ENCODE peak calls at places on chromosome 7, in six cellular contexts. I is mammary epithelial cell, R is trophoblast cell, E is neural progenitor cell, O is MM.1S, Y is IMR-90. J is an unnamed sample.

GRCh38 chr7:93194368-93194767 is 31.9 kb downstream of the HEPACAM2 start:
- DNase-seq in Y (peak; percentile 86), E (no peak), I (peak; percentile 59), R (no peak), O (no peak), J (no peak)

GRCh38 chr7:50355817-50356178 is 51.3 kb downstream of the IKZF1 start:
- DNase-seq in O (no peak), I (no peak), E (no peak), R (no peak), Y (no peak), J (no peak)

GRCh38 chr7:46029111-46029704 is 108.1 kb upstream of the IGFBP3 start:
- DNase-seq in Y (no peak), O (peak; percentile 82), I (no peak), E (no peak), R (peak; percentile 92), J (no peak)

GRCh38 chr7:379456-380225 is 89.7 kb downstream of the FOXL3 start:
- DNase-seq in E (peak; percentile 64), Y (no peak), R (no peak), I (no peak), O (no peak), J (no peak)

GRCh38 chr7:44882899-44883298 is 2.4 kb downstream of the PURB start:
- DNase-seq in I (no peak), E (no peak), O (no peak), R (no peak), Y (peak; percentile 26), J (no peak)

GRCh38 chr7:158270856-158271413 is 316.7 kb downstream of the PTPRN2 start:
- DNase-seq in R (no peak), I (no peak), E (no peak), O (no peak), Y (no peak), J (no peak)

GRCh38 chr7:46486264-46487206 is 565.5 kb upstream of the IGFBP3 start:
- DNase-seq in I (peak; percentile 88), O (no peak), R (no peak), E (no peak), Y (peak; percentile 88), J (no peak)

GRCh38 chr7:96701258-96701657 is 8.4 kb downstream of the SEM1 start:
- DNase-seq in Y (no peak), I (no peak), E (peak; percentile 36), R (no peak), O (no peak), J (no peak)

GRCh38 chr7:98215561-98216495 is 4.6 kb downstream of the BHLHA15 start:
- DNase-seq in O (no peak), Y (no peak), E (no peak), R (peak; percentile 44), I (no peak), J (no peak)

GRCh38 chr7:112449353-112449752 is 907 bp upstream of the IFRD1 start:
- DNase-seq in I (peak; percentile 84), R (peak; percentile 78), E (no peak), Y (peak; percentile 47), O (no peak), J (peak; percentile 88)

GRCh38 chr7:80249619-80250305 is 115.1 kb downstream of the GNAI1 start:
- DNase-seq in Y (peak; percentile 29), I (no peak), R (peak; percentile 26), O (no peak), E (no peak), J (no peak)

GRCh38 chr7:19754521-19755116 is 18.8 kb downstream of the TMEM196 start:
- DNase-seq in R (peak; percentile 86), I (peak; percentile 27), Y (peak; percentile 12), O (peak; percentile 59), E (peak; percentile 15), J (no peak)

GRCh38 chr7:159040146-159040545 is 104.5 kb downstream of the VIPR2 start:
- DNase-seq in I (no peak), Y (no peak), O (no peak), R (no peak), E (no peak), J (no peak)

GRCh38 chr7:2523941-2524807 is 4.6 kb downstream of the LFNG start:
- DNase-seq in R (peak; percentile 78), O (peak; percentile 19), Y (peak; percentile 41), E (peak; percentile 98), I (peak; percentile 76), J (peak; percentile 97)

GRCh38 chr7:101950450-101951119 is 133.2 kb downstream of the CUX1 start:
- DNase-seq in I (no peak), Y (peak; percentile 78), O (no peak), R (peak; percentile 70), E (peak; percentile 35), J (no peak)

GRCh38 chr7:38858281-38858884 is 50.6 kb downstream of the VPS41 start:
- DNase-seq in I (peak; percentile 42), E (no peak), O (no peak), R (peak; percentile 75), Y (peak; percentile 81), J (peak; percentile 7)

GRCh38 chr7:139043823-139044812 is 8.3 kb upstream of the ZC3HAV1L start:
- DNase-seq in Y (peak; percentile 44), E (no peak), I (peak; percentile 9), R (peak; percentile 27), O (no peak), J (peak; percentile 88)

GRCh38 chr7:73954181-73954580 is 73.8 kb upstream of the ELN start:
- DNase-seq in O (no peak), Y (no peak), E (no peak), R (no peak), I (no peak), J (no peak)

GRCh38 chr7:117271566-117271965 is 51.3 kb downstream of the WNT2 start:
- DNase-seq in O (no peak), E (no peak), R (no peak), I (no peak), Y (no peak), J (no peak)

GRCh38 chr7:101118856-101119255 is 8.0 kb upstream of the SERPINE1 start:
- DNase-seq in Y (no peak), E (no peak), O (no peak), R (peak; percentile 89), I (no peak), J (no peak)

GRCh38 chr7:117019786-117020604 is 66.7 kb downstream of the ST7 start:
- DNase-seq in E (peak; percentile 96), R (peak; percentile 68), O (no peak), I (peak; percentile 92), Y (peak; percentile 97), J (no peak)

GRCh38 chr7:96658011-96658391 is 51.6 kb downstream of the SEM1 start:
- DNase-seq in O (no peak), E (no peak), Y (no peak), R (no peak), I (no peak), J (no peak)

GRCh38 chr7:16982640-16983103 is 100.9 kb upstream of the AGR3 start:
- DNase-seq in E (peak; percentile 42), R (peak; percentile 69), O (peak; percentile 33), I (peak; percentile 30), Y (peak; percentile 67), J (peak; percentile 66)

GRCh38 chr7:30062587-30062986 is 34.4 kb downstream of the PLEKHA8 start:
- DNase-seq in I (peak; percentile 5), Y (peak; percentile 56), O (peak; percentile 30), E (peak; percentile 10), R (no peak), J (peak; percentile 53)

GRCh38 chr7:80218723-80219122 is 84.1 kb downstream of the GNAI1 start:
- DNase-seq in Y (peak; percentile 95), R (peak; percentile 15), E (no peak), O (no peak), I (peak; percentile 94), J (peak; percentile 80)

GRCh38 chr7:26011039-26011696 is 140.8 kb upstream of the NFE2L3 start:
- DNase-seq in E (no peak), Y (no peak), R (no peak), O (peak; percentile 85), I (no peak), J (no peak)
- H3K4me2 ChIP-seq in E (no peak overlapping the region), Y (no peak overlapping the region), R (no peak overlapping the region), O (peak overlapping the region; percentile 60), I (no peak overlapping the region), J (no peak overlapping the region)

GRCh38 chr7:155862516-155863257 is 50.4 kb upstream of the SHH start:
- DNase-seq in O (no peak), E (no peak), R (no peak), I (no peak), Y (no peak), J (no peak)
- H3K4me2 ChIP-seq in O (no peak overlapping the region), E (no peak overlapping the region), R (no peak overlapping the region), I (no peak overlapping the region), Y (no peak overlapping the region), J (peak overlapping the region; percentile 70)

DNA sequence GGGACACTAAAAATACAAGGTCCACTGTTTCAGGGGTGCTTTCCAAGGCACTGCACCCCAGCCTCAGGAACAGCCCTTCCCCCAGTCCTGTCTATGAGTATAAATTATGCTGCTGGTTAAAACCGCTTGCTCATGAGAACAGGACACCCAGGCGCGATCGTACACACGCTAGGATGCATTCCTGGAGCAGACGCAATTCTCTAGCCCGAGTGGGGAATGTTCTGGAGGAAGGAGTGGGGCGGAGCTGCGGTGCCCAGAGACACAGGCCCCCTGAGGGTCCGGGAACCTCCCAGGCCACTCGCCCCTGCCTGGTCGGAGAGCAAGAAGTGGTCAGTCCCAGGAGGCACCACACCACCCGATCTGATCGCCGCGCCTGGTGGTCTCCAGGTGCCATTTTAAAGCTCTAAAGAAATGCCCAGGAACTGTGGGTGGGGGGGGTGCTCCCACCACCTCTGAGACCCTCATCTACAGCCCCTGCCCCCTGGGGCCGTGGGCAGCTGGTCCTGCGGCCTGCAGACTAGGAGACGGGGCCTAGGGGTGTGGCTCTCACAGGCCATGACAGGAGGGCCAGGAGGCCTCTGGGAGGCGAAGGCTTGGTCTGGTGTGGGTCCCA is 55.6 kb upstream of the TNRC18 start:
- DNase-seq in O (no peak), I (no peak), Y (peak; percentile 31), E (no peak), R (no peak), J (no peak)
- H3K4me2 ChIP-seq in O (no peak overlapping the region), I (no peak overlapping the region), Y (no peak overlapping the region), E (no peak overlapping the region), R (no peak overlapping the region), J (no peak overlapping the region)

GRCh38 chr7:18509491-18509890 is 13.9 kb downstream of the HDAC9 start:
- DNase-seq in E (no peak), Y (peak; percentile 4), I (peak; percentile 58), R (no peak), O (no peak), J (no peak)
- H3K4me2 ChIP-seq in E (no peak overlapping the region), Y (peak overlapping the region; percentile 99), I (peak overlapping the region; percentile 88), R (no peak overlapping the region), O (peak overlapping the region; percentile 60), J (peak overlapping the region; percentile 81)

DNA sequence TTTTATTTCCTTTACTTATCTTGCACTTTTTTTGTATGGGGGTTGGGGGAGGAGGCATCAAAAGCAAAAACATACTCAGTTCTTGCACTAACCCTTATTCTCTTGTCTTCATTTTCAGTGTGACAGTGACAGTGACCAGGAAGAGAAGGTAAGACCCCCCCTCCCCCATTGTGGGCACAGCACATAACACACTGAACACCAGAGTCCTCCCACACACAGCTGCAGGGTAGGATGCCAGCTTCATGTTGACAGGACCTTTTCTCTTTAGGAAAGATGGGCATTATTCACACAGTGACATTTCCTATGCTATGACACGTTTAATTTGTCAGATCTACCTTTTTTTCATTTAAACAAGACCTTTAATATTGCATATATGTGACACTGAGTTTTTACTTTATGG is 696.3 kb upstream of the GALNT17 start:
- DNase-seq in E (no peak), I (no peak), O (no peak), R (no peak), Y (no peak), J (no peak)
- H3K4me2 ChIP-seq in E (no peak overlapping the region), I (no peak overlapping the region), O (no peak overlapping the region), R (no peak overlapping the region), Y (no peak overlapping the region), J (no peak overlapping the region)